ENCODE peak calls at places on chromosomes 1 and 21, in eight cellular contexts. T is psoas muscle, B is HL-60, W is colonic mucosa, Q is MM.1S, E is GM12864, O is choroid plexus epithelial cell, K is heart left ventricle. L is an unnamed sample.

GRCh38 chr1:6059866-6060265 is 14.2 kb downstream of the KCNAB2 start:
- DNase-seq in T (no peak), B (no peak), W (no peak), Q (no peak), E (no peak), O (no peak), K (no peak), L (peak; percentile 52)

GRCh38 chr1:17605582-17606344 is 66.3 kb downstream of the ARHGEF10L start:
- DNase-seq in T (no peak), B (no peak), W (no peak), Q (no peak), E (no peak), O (peak; percentile 37), K (peak; percentile 64), L (no peak)

GRCh38 chr1:37691497-37692077 is 729 bp upstream of the CDCA8 start:
- DNase-seq in T (peak; percentile 44), B (peak; percentile 48), W (peak; percentile 53), Q (peak; percentile 50), E (no peak), O (peak; percentile 68), K (peak; percentile 44), L (peak; percentile 56)

GRCh38 chr1:93302078-93302477 is 43.6 kb upstream of the DR1 start:
- DNase-seq in T (no peak), B (no peak), W (no peak), Q (no peak), E (no peak), O (no peak), K (no peak), L (no peak)

GRCh38 chr1:51189421-51190073 is 46.5 kb upstream of the RNF11 start:
- DNase-seq in T (no peak), B (peak; percentile 24), W (peak; percentile 34), Q (peak; percentile 61), E (peak; percentile 42), O (peak; percentile 89), K (peak; percentile 24), L (peak; percentile 74)

GRCh38 chr1:99557556-99558256 is 88.2 kb upstream of the PALMD start:
- DNase-seq in T (no peak), B (no peak), W (no peak), Q (no peak), E (no peak), O (peak; percentile 86), K (no peak), L (peak; percentile 83)

GRCh38 chr1:173208146-173208545 is 1.0 kb upstream of the TNFSF4 start:
- DNase-seq in T (no peak), B (no peak), W (no peak), Q (no peak), E (no peak), O (no peak), K (no peak), L (no peak)

GRCh38 chr1:236870721-236871120 is 75.6 kb downstream of the MTR start:
- DNase-seq in T (no peak), B (peak; percentile 72), W (no peak), Q (no peak), E (no peak), O (no peak), K (no peak), L (no peak)

GRCh38 chr1:243291287-243291686 is 35.4 kb downstream of the SDCCAG8 start:
- DNase-seq in T (no peak), B (no peak), W (no peak), Q (no peak), E (no peak), O (no peak), K (no peak), L (no peak)

GRCh38 chr1:48030211-48030610 is 33.0 kb upstream of the TRABD2B start:
- DNase-seq in T (no peak), B (no peak), W (no peak), Q (no peak), E (no peak), O (no peak), K (no peak), L (no peak)

GRCh38 chr1:177780096-177780700 is 189.7 kb downstream of the SEC16B start:
- DNase-seq in T (no peak), B (no peak), W (no peak), Q (peak; percentile 83), E (no peak), O (peak; percentile 82), K (no peak), L (peak; percentile 77)

GRCh38 chr1:163472267-163472666 is 150.5 kb downstream of the NUF2 start:
- DNase-seq in T (no peak), B (no peak), W (peak; percentile 31), Q (no peak), E (no peak), O (no peak), K (no peak), L (no peak)

GRCh38 chr1:91799863-91800262 is 86.1 kb downstream of the TGFBR3 start:
- DNase-seq in T (no peak), B (no peak), W (no peak), Q (no peak), E (no peak), O (no peak), K (no peak), L (no peak)

GRCh38 chr1:228343211-228343661 is 63.4 kb downstream of the TRIM11 start:
- DNase-seq in T (peak; percentile 12), B (no peak), W (no peak), Q (no peak), E (no peak), O (no peak), K (no peak), L (no peak)

GRCh38 chr1:154446292-154446691 is 41.1 kb downstream of the IL6R start:
- DNase-seq in T (no peak), B (no peak), W (no peak), Q (no peak), E (no peak), O (peak; percentile 90), K (no peak), L (no peak)

GRCh38 chr1:179706339-179706941 is 36.7 kb upstream of the FAM163A start:
- DNase-seq in T (no peak), B (peak; percentile 26), W (peak; percentile 58), Q (peak; percentile 67), E (peak; percentile 22), O (peak; percentile 84), K (peak; percentile 63), L (peak; percentile 67)

GRCh38 chr1:160708118-160708517 is 3.5 kb downstream of the CD48 start:
- DNase-seq in T (no peak), B (no peak), W (no peak), Q (peak; percentile 39), E (no peak), O (no peak), K (no peak), L (no peak)

GRCh38 chr1:160707171-160708109 is 4.2 kb downstream of the CD48 start:
- DNase-seq in T (no peak), B (no peak), W (no peak), Q (peak; percentile 77), E (no peak), O (no peak), K (no peak), L (no peak)

GRCh38 chr1:160709715-160710114 is 1.9 kb downstream of the CD48 start:
- DNase-seq in T (no peak), B (no peak), W (no peak), Q (no peak), E (no peak), O (no peak), K (no peak), L (no peak)

GRCh38 chr1:160710531-160711252 is 930 bp downstream of the CD48 start:
- DNase-seq in T (no peak), B (no peak), W (no peak), Q (peak; percentile 48), E (no peak), O (no peak), K (no peak), L (no peak)

GRCh38 chr1:160708821-160709220 is 2.8 kb downstream of the CD48 start:
- DNase-seq in T (no peak), B (no peak), W (no peak), Q (peak; percentile 90), E (no peak), O (no peak), K (no peak), L (no peak)
- H3K4me3 ChIP-seq in T (no peak overlapping the region), B (no peak overlapping the region), W (no peak overlapping the region), Q (peak overlapping the region; percentile 83), E (peak overlapping the region; percentile 97), O (no peak overlapping the region), K (peak overlapping the region; percentile 66), L (no peak overlapping the region)

GRCh38 chr21:19321688-19322087 is 918.1 kb upstream of the TMPRSS15 start:
- DNase-seq in T (no peak), B (no peak), W (no peak), Q (no peak), E (no peak), O (peak; percentile 67), K (no peak), L (no peak)

GRCh38 chr21:19326581-19327319 is 923.2 kb upstream of the TMPRSS15 start:
- DNase-seq in T (no peak), B (no peak), W (no peak), Q (no peak), E (no peak), O (no peak), K (no peak), L (no peak)

GRCh38 chr21:19322360-19322759 is 918.8 kb upstream of the TMPRSS15 start:
- DNase-seq in T (no peak), B (no peak), W (no peak), Q (no peak), E (no peak), O (peak; percentile 50), K (no peak), L (no peak)
- TF ChIP-seq CTCF in T (no peak), B (no peak), W (no peak), Q (peak; percentile 35), E (no peak), O (peak; percentile 42), K (no peak), L (no peak)

DNA sequence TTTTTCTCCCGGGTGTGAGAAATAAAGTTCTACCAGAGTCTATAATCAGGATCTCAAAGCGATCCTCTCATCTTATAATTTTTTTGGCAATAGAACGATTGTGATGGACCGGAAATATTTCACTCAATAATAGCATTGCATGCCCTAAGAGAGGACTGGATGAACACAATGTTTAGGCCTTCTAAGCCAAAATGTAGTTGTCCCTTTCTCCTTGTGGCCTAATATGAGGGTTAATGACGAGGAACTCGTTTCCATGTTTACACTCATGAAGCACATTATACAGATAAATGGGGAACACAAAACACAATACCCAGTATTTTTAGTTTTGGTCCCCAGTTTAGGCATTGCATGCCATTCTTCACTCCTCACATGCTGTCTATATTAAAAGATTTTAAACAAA is 5.9 kb downstream of the TBX15 start:
- DNase-seq in T (no peak), B (no peak), W (no peak), Q (no peak), E (no peak), O (no peak), K (no peak), L (no peak)
- H3K4me3 ChIP-seq in T (peak overlapping the region; percentile 71), B (no peak overlapping the region), W (no peak overlapping the region), Q (no peak overlapping the region), E (no peak overlapping the region), O (no peak overlapping the region), K (no peak overlapping the region), L (no peak overlapping the region)

DNA sequence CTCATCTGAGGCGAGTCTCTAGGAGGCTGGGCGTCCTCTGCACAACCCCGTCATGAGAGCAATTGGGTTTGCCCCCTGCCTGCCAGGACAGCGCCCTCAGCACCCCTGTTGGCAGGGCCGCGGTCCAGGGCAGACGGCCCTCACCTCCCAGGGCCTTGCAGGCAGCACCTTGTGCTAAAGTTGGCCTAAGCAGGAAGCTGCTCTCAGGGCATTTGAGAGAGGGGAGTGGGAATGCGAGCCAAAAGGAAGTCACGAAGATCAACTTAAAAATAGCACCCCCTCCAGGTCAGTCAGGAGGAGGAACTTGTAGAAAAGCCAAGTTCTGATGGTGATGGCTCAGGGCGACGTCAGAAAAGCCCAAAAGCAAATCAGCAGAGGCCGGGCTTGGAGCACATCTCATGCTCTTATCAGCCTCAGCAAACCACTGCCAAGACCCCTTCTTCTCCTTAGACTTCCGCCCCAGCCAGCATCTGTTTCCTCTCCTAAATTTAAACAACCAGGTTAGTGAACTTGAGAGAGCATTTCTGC is 12.6 kb upstream of the ADORA3 start:
- DNase-seq in T (peak; percentile 25), B (peak; percentile 77), W (no peak), Q (no peak), E (peak; percentile 72), O (peak; percentile 68), K (peak; percentile 78), L (peak; percentile 44)
- TF ChIP-seq CTCF in T (peak; percentile 14), B (peak; percentile 35), W (no peak), Q (no peak), E (peak; percentile 64), O (peak; percentile 52), K (peak; percentile 13), L (no peak)